ENCODE peak calls at places on chromosomes 4 and X, in eight cellular contexts. G, N, Z, M, P, I, F and R are unnamed samples.

GRCh38 chr4:186144180-186144579 is 39.7 kb downstream of the FAM149A start:
- DNase-seq in N (no peak), Z (no peak), G (peak), F (no peak), M (no peak), I (peak), P (no peak), R (peak)

GRCh38 chrX:56564921-56565861 is 1.8 kb downstream of the UBQLN2 start:
- DNase-seq in M (peak), P (no peak), I (no peak), N (no peak), F (no peak), G (no peak), Z (no peak), R (peak)

GRCh38 chr4:36281384-36282106 is at the start of gene DTHD1:
- DNase-seq in M (no peak), Z (no peak), N (no peak), P (no peak), I (no peak), G (no peak), F (no peak), R (no peak)

GRCh38 chrX:47644557-47645091 is 5.7 kb downstream of the ELK1 start:
- DNase-seq in Z (no peak), F (no peak), G (no peak), M (no peak), P (no peak), I (peak), N (no peak), R (peak)

GRCh38 chr4:52096048-52096447 is 44.9 kb downstream of the SPATA18 start:
- DNase-seq in Z (no peak), I (no peak), G (no peak), M (no peak), P (no peak), F (no peak), N (no peak), R (no peak)

GRCh38 chr4:148196168-148196567 is 246.0 kb downstream of the NR3C2 start:
- DNase-seq in N (no peak), G (no peak), P (no peak), F (no peak), I (no peak), M (no peak), Z (no peak), R (peak)

GRCh38 chrX:15881498-15881897 is 26.9 kb upstream of the AP1S2 start:
- DNase-seq in I (no peak), F (no peak), Z (no peak), G (no peak), N (no peak), P (no peak), M (no peak), R (no peak)

GRCh38 chr4:73533515-73534422 is 52.2 kb downstream of the AFM start:
- DNase-seq in G (no peak), P (no peak), Z (no peak), N (no peak), F (no peak), I (no peak), M (no peak), R (no peak)

GRCh38 chrX:97843200-97843811 is 959.6 kb downstream of the RPA4 start:
- DNase-seq in I (no peak), M (peak), Z (no peak), P (no peak), F (no peak), N (no peak), G (no peak), R (no peak)

DNA sequence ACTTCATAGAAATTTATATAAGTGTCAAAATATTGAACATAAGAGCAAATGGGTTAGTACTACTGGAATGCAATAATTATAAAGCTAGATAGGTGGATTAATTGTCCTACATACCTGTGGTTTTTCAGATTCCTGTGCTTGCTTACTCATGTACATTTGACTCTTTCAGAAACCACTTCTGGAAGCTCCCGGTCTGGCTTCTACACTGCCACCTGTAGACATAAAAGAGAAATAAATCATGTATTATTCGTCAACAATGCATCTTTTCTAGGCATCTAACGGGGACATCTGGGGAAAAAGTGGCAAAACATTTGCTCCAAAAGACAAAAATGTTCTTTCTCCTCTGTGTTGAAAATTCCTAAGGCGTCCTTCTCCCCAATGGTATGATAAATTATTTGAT is 648.6 kb upstream of the DIPK2B start:
- DNase-seq in M (no peak), Z (peak), N (no peak), I (peak), F (no peak), P (no peak), G (no peak), R (peak)
- TF ChIP-seq CTCF in M (no peak), Z (peak), N (peak), I (peak), F (peak), P (no peak), G (peak), R (peak)

GRCh38 chr4:183986645-183987528 is 81.8 kb downstream of the STOX2 start:
- DNase-seq in M (no peak), G (no peak), N (no peak), F (no peak), P (no peak), I (no peak), Z (no peak), R (no peak)
- H3K4me3 ChIP-seq in M (no peak), G (no peak), N (no peak), F (peak), P (peak), I (peak), Z (peak), R (no peak)

DNA sequence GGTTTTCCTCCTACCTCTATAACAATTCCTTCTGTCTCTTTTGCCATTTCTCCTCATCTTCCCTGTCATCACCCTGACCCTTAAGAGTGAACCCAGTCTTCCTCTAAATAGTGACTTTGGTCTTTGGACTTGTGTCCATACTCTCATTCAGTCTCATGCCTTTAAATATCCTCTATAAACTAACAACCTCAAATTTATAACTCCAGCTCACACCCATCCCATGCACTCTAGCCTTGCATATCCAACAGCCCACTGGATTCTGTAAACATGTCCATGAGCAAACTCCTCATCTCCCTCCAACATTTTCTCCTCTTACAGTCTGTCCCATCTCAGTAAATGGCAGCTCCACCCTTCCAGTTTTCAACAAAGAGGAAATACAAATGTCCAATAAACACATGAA is 15.0 kb downstream of the BCLAF3 start:
- DNase-seq in M (no peak), Z (no peak), P (no peak), G (no peak), I (no peak), N (no peak), F (no peak), R (no peak)
- TF ChIP-seq CTCF in M (no peak), Z (no peak), P (no peak), G (no peak), I (no peak), N (no peak), F (no peak), R (no peak)

GRCh38 chr4:13543648-13544555 is at the start of gene NKX3-2:
- DNase-seq in G (no peak), Z (no peak), N (no peak), I (no peak), F (no peak), M (no peak), P (no peak), R (no peak)

GRCh38 chr4:13546374-13546854 is 2.1 kb upstream of the NKX3-2 start:
- DNase-seq in F (no peak), N (no peak), P (no peak), Z (no peak), I (no peak), M (no peak), G (no peak), R (no peak)

GRCh38 chr4:13544556-13545393 is 467 bp upstream of the NKX3-2 start:
- DNase-seq in P (no peak), F (no peak), Z (no peak), I (peak), N (peak), G (no peak), M (peak), R (peak)

GRCh38 chr4:13546855-13547562 is 2.7 kb upstream of the NKX3-2 start:
- DNase-seq in P (no peak), F (no peak), Z (no peak), N (no peak), G (no peak), I (no peak), M (no peak), R (no peak)

DNA sequence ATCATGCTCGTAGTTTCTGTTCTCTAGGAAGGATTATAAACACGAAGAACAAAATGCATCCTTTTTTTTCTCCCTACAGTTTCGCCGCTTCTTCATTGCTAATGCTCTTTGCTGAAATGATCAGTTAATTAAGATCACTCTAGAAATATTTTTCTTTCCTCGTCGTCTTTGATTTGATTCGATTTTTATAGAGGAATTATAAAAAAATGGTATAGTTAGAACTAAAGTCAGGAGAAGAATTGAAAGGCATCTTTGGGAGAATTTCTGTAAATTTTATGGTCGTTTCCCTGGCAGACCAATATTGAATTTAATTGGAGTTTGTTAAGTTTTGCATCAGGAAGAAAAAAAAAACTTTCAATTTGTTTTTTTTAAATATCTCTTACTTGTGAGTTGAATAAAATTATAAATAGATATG is 1.1 kb upstream of the NKX3-2 start:
- DNase-seq in I (no peak), G (no peak), M (no peak), F (no peak), N (no peak), P (no peak), Z (no peak), R (no peak)
- H3K4me3 ChIP-seq in I (peak), G (no peak), M (no peak), F (peak), N (no peak), P (peak), Z (peak), R (peak)

DNA sequence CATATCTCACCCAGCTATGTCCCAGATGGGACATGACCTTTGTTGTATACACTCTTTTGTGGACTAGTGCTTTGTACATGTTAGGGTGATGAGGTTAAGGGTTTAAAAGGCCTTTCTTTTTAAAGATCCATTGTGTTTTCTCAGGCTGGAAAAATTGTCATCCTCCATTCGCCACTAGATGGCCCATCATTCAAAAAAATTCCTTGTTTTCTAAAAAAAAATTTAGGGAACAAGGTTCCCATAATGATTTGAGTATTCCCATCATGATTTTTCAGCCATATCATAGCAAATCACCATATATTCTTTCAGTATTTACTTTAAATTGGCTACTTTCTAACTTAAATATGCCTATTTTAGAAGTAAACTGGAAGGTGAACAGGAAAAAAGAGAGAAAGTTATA is 91.9 kb upstream of the TMEM164 start:
- DNase-seq in P (no peak), N (no peak), M (no peak), F (no peak), Z (no peak), G (no peak), I (peak), R (peak)
- TF ChIP-seq CTCF in P (peak), N (peak), M (no peak), F (peak), Z (peak), G (peak), I (peak), R (peak)

DNA sequence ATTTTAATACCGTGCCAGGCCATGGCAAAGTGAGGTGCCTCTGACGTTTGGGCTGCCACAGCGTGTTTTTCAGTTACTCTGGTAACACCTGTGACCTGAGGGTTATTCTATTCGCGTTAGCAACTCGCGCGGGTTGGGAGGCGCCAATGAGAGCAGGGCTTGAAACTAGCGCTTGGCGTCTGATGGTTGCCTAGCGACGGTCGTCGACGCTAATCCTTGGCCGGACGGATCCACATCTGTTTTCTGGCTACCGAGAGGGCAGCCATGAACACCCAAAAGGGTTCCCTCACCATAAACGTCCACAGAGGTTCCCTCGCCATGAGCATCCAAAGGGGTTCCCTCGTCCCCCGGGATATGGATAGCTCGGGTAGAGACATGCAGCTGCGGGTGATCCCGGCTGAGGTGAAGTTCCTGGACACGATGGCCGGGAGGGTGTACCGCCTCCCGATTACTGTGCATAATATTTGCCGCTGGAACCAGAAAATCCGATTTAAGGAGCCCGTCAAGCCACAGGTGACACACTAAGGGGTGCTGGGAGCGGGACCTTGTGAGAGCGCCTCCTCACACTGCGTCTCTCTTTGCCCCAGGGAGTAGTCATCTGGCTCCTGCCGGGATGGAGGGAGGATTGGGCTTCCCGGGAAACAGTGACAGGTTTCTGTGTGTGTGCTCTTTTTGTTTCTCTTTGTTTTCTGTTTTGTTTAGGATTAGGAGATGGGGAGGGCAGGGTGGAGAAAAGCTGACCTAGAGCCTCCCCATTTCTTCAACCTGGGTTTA is at the start of gene CFAP47:
- DNase-seq in F (no peak), G (no peak), M (no peak), P (no peak), Z (no peak), N (no peak), I (peak), R (no peak)
- H3K4me3 ChIP-seq in F (peak), G (no peak), M (no peak), P (no peak), Z (no peak), N (no peak), I (peak), R (no peak)

GRCh38 chr4:26583865-26584652 is at the start of gene TBC1D19:
- DNase-seq in F (peak), Z (peak), P (peak), M (peak), I (peak), G (peak), N (peak), R (peak)

GRCh38 chr4:26584725-26585124 is 841 bp downstream of the TBC1D19 start:
- DNase-seq in F (no peak), Z (no peak), G (no peak), N (no peak), P (no peak), I (no peak), M (no peak), R (no peak)

GRCh38 chr4:26579169-26579568 is 4.7 kb upstream of the TBC1D19 start:
- DNase-seq in M (no peak), N (no peak), Z (no peak), G (no peak), P (no peak), F (no peak), I (no peak), R (no peak)

GRCh38 chr4:26583538-26583864 is 383 bp upstream of the TBC1D19 start:
- DNase-seq in P (no peak), F (no peak), M (no peak), G (no peak), Z (no peak), N (peak), I (peak), R (no peak)
- TF ChIP-seq CTCF in P (no peak), F (no peak), M (no peak), G (no peak), Z (no peak), N (no peak), I (no peak), R (no peak)

GRCh38 chr4:68271851-68272756 is 26.6 kb upstream of the TMPRSS11B start:
- DNase-seq in Z (peak), N (peak), F (no peak), M (no peak), G (no peak), P (no peak), I (peak), R (peak)
- H3K4me3 ChIP-seq in Z (no peak), N (no peak), F (peak), M (no peak), G (no peak), P (no peak), I (no peak), R (peak)

GRCh38 chrX:53288173-53288572 is 6.8 kb upstream of the IQSEC2 start:
- DNase-seq in F (no peak), P (peak), I (no peak), G (peak), Z (no peak), M (no peak), N (no peak), R (no peak)

GRCh38 chrX:53290441-53291041 is 9.2 kb upstream of the IQSEC2 start:
- DNase-seq in I (no peak), F (no peak), P (peak), G (no peak), Z (no peak), N (no peak), M (no peak), R (no peak)

GRCh38 chrX:53291596-53291995 is 10.2 kb upstream of the IQSEC2 start:
- DNase-seq in Z (no peak), N (no peak), G (no peak), F (no peak), M (no peak), I (no peak), P (no peak), R (no peak)

GRCh38 chrX:53294024-53294648 is 12.8 kb upstream of the IQSEC2 start:
- DNase-seq in N (no peak), I (no peak), P (no peak), F (no peak), M (no peak), Z (no peak), G (no peak), R (no peak)
- TF ChIP-seq CTCF in N (no peak), I (peak), P (no peak), F (no peak), M (no peak), Z (no peak), G (no peak), R (peak)